ENCODE peak calls at places on chromosome 1, in ten cellular contexts. S is endodermal cell, M is type B pancreatic cell, K is cardiac muscle cell, T is testis, N is AG09309, Y is progenitor cell of endocrine pancreas, X is fibroblast of villous mesenchyme, P is bronchial epithelial cell, U is IMR-90. R is an unnamed sample.

GRCh38 chr1:147613506-147613905 is 56.8 kb downstream of the ACP6 start:
- DNase-seq in U (peak), X (peak), M (no peak), S (no peak), Y (no peak), P (no peak), K (peak), T (no peak), N (no peak), R (no peak)

GRCh38 chr1:210213335-210213734 is 19.3 kb upstream of the SERTAD4 start:
- DNase-seq in P (no peak), T (no peak), K (no peak), Y (no peak), X (no peak), M (no peak), N (no peak), U (no peak), S (no peak), R (no peak)

GRCh38 chr1:218361298-218362065 is 16.3 kb downstream of the TGFB2 start:
- DNase-seq in X (peak), K (peak), T (no peak), N (no peak), Y (no peak), P (peak), S (no peak), M (no peak), U (peak), R (peak)

GRCh38 chr1:206709772-206710456 is 25.2 kb downstream of the MAPKAPK2 start:
- DNase-seq in S (no peak), M (no peak), U (peak), Y (no peak), P (peak), X (no peak), T (no peak), K (no peak), N (no peak), R (no peak)

GRCh38 chr1:3066826-3067225 is 2.2 kb upstream of the PRDM16 start:
- DNase-seq in X (no peak), T (no peak), U (no peak), M (no peak), Y (no peak), K (no peak), P (no peak), S (no peak), N (no peak), R (peak)

GRCh38 chr1:19042675-19043578 is 86.5 kb upstream of the IFFO2 start:
- DNase-seq in S (peak), Y (no peak), M (no peak), T (no peak), N (no peak), K (no peak), U (no peak), P (no peak), X (no peak), R (no peak)

GRCh38 chr1:22932803-22933470 is 39.7 kb downstream of the LACTBL1 start:
- DNase-seq in U (no peak), K (no peak), Y (no peak), M (no peak), P (no peak), T (no peak), S (peak), X (peak), N (no peak), R (no peak)

GRCh38 chr1:86957206-86957605 is 42.8 kb downstream of the HS2ST1 start:
- DNase-seq in K (no peak), Y (no peak), S (no peak), T (no peak), U (peak), N (no peak), M (no peak), X (peak), P (no peak), R (no peak)

DNA sequence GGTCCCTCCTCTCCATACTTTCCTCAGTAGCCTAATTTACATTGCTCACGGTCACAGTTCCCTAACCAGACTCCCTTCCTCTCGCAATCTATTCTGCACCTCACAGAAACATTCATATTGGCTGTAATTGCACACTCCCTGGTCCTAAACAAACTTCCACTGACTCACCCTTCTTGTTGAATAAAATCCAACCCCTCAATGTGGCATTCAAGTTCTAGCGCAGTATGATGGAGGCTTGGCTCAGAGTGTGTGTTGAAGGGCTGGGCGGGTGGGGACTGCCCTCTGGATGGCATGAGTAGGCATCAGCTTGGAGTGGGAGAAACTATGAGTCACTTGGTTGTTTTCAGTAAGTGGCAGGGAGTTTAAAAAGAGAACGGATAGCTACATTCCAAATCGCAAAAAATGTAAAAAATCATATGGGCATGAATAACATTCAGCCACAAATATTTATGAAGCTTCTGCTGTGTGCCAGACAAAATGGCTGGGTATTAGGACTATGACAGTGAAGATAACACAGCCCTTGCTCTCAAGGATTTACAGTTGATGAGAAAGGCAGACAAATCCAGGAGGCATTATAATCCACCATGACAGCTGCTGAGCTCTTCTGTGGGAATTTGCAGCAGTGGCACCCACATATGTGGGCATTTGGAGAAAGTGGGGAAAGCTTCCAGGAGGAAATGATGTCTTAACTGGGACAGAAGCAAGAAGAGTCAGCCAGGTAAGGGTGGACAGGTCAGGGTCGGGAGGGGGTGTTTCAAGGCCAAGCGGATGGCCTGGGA is 42.2 kb upstream of the LYST start:
- DNase-seq in U (peak), X (peak), N (peak), K (peak), P (peak), T (no peak), S (no peak), Y (no peak), M (no peak), R (no peak)
- TF ChIP-seq CTCF in U (no peak), X (no peak), N (no peak), K (no peak), P (no peak), T (no peak), S (no peak), Y (no peak), M (no peak), R (no peak)

GRCh38 chr1:105909811-105910210 is 1146.7 kb upstream of the PRMT6 start:
- DNase-seq in S (peak), Y (no peak), U (no peak), X (no peak), M (no peak), P (no peak), T (no peak), K (no peak), N (no peak), R (no peak)
- TF ChIP-seq CTCF in S (peak), Y (peak), U (no peak), X (no peak), M (no peak), P (peak), T (no peak), K (no peak), N (no peak), R (no peak)

DNA sequence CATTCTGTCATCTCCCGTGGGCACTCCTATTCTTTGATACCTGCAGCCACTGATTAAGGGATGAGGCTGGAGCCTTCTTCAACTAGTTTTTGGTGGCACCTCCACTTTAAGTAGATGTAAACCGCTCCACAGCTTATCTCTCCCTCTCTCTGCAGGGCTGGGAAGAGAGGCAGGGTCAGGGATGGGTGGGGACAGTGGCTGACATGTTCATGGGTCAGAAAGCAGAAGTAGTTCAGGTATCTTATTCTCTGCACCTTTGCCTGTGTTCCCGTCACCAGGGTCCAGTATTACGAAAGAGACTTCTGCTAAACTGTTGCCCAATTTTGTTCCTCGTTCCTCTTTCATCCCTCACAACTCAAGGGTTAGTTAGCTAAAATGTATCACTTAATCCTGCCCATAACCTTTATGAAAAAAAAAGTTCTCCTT is 51.7 kb upstream of the EDEM3 start:
- DNase-seq in N (no peak), T (no peak), X (no peak), Y (no peak), P (peak), M (no peak), S (no peak), K (peak), U (no peak), R (no peak)
- TF ChIP-seq CTCF in N (no peak), T (no peak), X (no peak), Y (no peak), P (no peak), M (no peak), S (no peak), K (no peak), U (no peak), R (no peak)

GRCh38 chr1:47635597-47635996 is 197.8 kb downstream of the FOXD2 start:
- DNase-seq in P (no peak), X (no peak), M (no peak), T (no peak), N (no peak), S (no peak), U (no peak), K (no peak), Y (no peak), R (no peak)
- TF ChIP-seq CTCF in P (no peak), X (no peak), M (no peak), T (no peak), N (no peak), S (no peak), U (no peak), K (no peak), Y (no peak), R (no peak)

GRCh38 chr1:204478921-204479320 is 15.7 kb downstream of the PIK3C2B start:
- DNase-seq in T (no peak), P (no peak), U (no peak), K (no peak), N (no peak), X (no peak), M (no peak), S (no peak), Y (no peak), R (no peak)

GRCh38 chr1:204477036-204477740 is 17.4 kb downstream of the PIK3C2B start:
- DNase-seq in P (no peak), M (no peak), T (no peak), K (no peak), Y (no peak), X (no peak), U (peak), N (no peak), S (no peak), R (no peak)

GRCh38 chr1:204475651-204476432 is 18.8 kb downstream of the PIK3C2B start:
- DNase-seq in U (no peak), K (no peak), T (no peak), N (no peak), X (no peak), P (no peak), M (no peak), Y (no peak), S (no peak), R (no peak)

GRCh38 chr1:204478166-204478899 is 16.3 kb downstream of the PIK3C2B start:
- DNase-seq in K (no peak), X (no peak), S (no peak), Y (no peak), U (no peak), N (no peak), M (no peak), P (no peak), T (no peak), R (no peak)

DNA sequence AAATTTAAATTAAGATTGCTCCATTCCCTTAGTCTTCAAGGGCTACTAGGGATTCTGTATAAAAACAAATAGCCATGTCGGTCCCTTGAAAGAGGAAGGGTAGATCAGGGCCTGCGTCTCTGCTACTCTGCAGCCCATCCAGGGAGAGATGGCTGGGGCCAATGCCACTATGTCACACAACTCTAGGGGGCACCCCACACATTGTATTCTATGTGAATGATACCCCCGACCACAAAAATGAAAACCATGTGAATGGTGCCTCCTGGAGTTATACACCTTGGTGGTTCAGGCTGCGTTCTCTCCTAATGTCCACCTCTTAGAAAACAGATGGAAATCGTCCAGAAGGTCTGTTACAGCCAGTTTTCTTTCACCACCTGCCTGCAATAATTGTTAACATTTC is 18.0 kb downstream of the PIK3C2B start:
- DNase-seq in N (no peak), M (no peak), P (no peak), K (no peak), Y (no peak), S (no peak), X (no peak), U (no peak), T (no peak), R (no peak)
- TF ChIP-seq CTCF in N (no peak), M (no peak), P (no peak), K (no peak), Y (no peak), S (peak), X (no peak), U (no peak), T (no peak), R (no peak)

GRCh38 chr1:244918422-244919319 is 54.3 kb upstream of the HNRNPU start:
- DNase-seq in T (peak), N (no peak), Y (peak), S (peak), K (peak), X (peak), M (no peak), U (peak), P (peak), R (peak)
- TF ChIP-seq CTCF in T (no peak), N (no peak), Y (no peak), S (no peak), K (no peak), X (peak), M (no peak), U (no peak), P (no peak), R (no peak)

GRCh38 chr1:46198026-46198826 is at the start of gene POMGNT1:
- DNase-seq in K (peak), X (peak), N (no peak), U (peak), M (peak), T (peak), P (peak), S (peak), Y (peak), R (peak)
- TF ChIP-seq CTCF in K (no peak), X (no peak), N (no peak), U (peak), M (no peak), T (no peak), P (peak), S (peak), Y (no peak), R (no peak)

GRCh38 chr1:115041654-115042053 is 12.0 kb downstream of the TSHB start:
- DNase-seq in U (no peak), X (peak), Y (no peak), K (peak), M (no peak), T (no peak), S (peak), P (peak), N (no peak), R (no peak)
- TF ChIP-seq CTCF in U (peak), X (peak), Y (peak), K (peak), M (peak), T (no peak), S (peak), P (peak), N (peak), R (peak)

GRCh38 chr1:228166170-228166936 is 749 bp downstream of the IBA57 start:
- DNase-seq in U (peak), S (peak), P (peak), X (peak), K (peak), Y (no peak), N (no peak), T (peak), M (no peak), R (peak)
- TF ChIP-seq CTCF in U (peak), S (peak), P (peak), X (peak), K (peak), Y (peak), N (peak), T (no peak), M (no peak), R (no peak)

R was measured in glutamatergic neuron.